ENCODE peak calls at places on chromosomes 3 and 15, in four cellular contexts. H is K562, X is GM12878, J is HepG2. K is an unnamed sample.

GRCh38 chr15:29571728-29572454 is 250.4 kb downstream of the TJP1 start:
- DNase-seq in H (no peak), X (no peak), J (no peak), K (no peak)

GRCh38 chr3:117589454-117589853 is 879.9 kb downstream of the TUSC7 start:
- DNase-seq in H (no peak), X (no peak), J (no peak), K (no peak)

GRCh38 chr3:11363732-11364131 is 91.5 kb downstream of the ATG7 start:
- DNase-seq in H (no peak), X (no peak), J (no peak), K (no peak)

GRCh38 chr3:72683068-72683467 is 165.2 kb downstream of the SHQ1 start:
- DNase-seq in H (no peak), X (peak), J (no peak), K (no peak)

GRCh38 chr15:95295311-95295710 is 1035.2 kb upstream of the NR2F2 start:
- DNase-seq in H (no peak), X (no peak), J (no peak), K (no peak)

GRCh38 chr3:141846050-141846433 is 30.4 kb upstream of the ATP1B3 start:
- DNase-seq in H (no peak), X (no peak), J (no peak), K (no peak)

GRCh38 chr3:111961461-111962269 is 17.2 kb upstream of the ABHD10 start:
- DNase-seq in H (no peak), X (no peak), J (no peak), K (no peak)

GRCh38 chr15:84669726-84670125 is 11.7 kb upstream of the NMB start:
- DNase-seq in H (no peak), X (no peak), J (no peak), K (no peak)

GRCh38 chr3:114408763-114409162 is 114.9 kb downstream of the TIGIT start:
- DNase-seq in H (no peak), X (no peak), J (no peak), K (no peak)

GRCh38 chr15:67900621-67901147 is 60.8 kb upstream of the RNU6-1 start:
- DNase-seq in H (no peak), X (no peak), J (no peak), K (no peak)

GRCh38 chr3:36992806-36993325 is at the start of gene EPM2AIP1:
- DNase-seq in H (no peak), X (no peak), J (no peak), K (no peak)

GRCh38 chr3:156226676-156227420 is 106.5 kb downstream of the KCNAB1 start:
- DNase-seq in H (no peak), X (no peak), J (no peak), K (no peak)

GRCh38 chr15:63487076-63487757 is 17.2 kb upstream of the USP3 start:
- DNase-seq in H (peak), X (no peak), J (peak), K (peak)

GRCh38 chr3:141278196-141279073 is 46.8 kb downstream of the PXYLP1 start:
- DNase-seq in H (no peak), X (no peak), J (no peak), K (no peak)

GRCh38 chr15:80695911-80696651 is 971 bp downstream of the ABHD17C start:
- DNase-seq in H (no peak), X (no peak), J (peak), K (peak)

GRCh38 chr3:14410501-14411165 is 8.2 kb downstream of the SLC6A6 start:
- DNase-seq in H (peak), X (no peak), J (peak), K (no peak)

GRCh38 chr3:57755368-57756021 is 614 bp upstream of the SLMAP start:
- DNase-seq in H (peak), X (no peak), J (peak), K (peak)
- TF ChIP-seq TARDBP in H (no peak), X (no peak), J (no peak), K (no peak)

GRCh38 chr15:76840830-76841460 is 64.2 kb downstream of the SCAPER start:
- DNase-seq in H (no peak), X (no peak), J (peak), K (peak)
- TF ChIP-seq TARDBP in H (no peak), X (no peak), J (no peak), K (no peak)

DNA sequence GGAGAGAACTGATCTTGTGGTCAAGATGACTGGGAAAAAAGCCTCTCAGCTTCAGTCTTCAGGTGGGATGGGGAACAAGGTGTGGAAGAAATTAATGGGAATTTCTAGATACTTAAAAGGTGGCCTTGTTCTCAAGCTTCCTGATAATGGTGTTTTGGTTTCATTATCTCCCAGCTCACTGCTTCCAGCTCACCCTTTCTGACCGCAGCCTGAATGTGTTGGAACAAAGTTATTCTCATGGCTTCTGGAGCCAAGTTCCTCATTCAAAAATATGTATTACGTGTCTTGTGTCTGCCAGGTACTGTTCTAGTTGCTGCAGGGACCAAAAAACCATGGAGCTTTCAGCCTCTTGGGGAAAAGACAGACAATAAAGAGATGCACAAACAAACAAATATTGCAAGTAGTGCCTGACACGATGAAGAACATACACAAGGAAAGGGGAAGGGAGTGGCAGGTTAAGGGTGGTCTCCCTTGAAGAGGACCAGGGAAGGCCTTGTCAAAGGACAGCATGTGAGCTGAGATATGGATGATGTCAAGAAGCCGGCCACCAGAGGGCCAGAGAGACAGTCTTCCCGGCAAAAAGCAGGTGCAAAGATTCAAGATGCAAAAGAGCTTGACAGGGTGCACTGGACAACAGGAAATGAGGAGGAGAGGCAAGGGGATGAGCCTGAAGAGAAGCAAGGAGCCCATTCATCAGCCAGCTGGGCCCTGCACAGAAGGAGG is 35.5 kb downstream of the ARRDC4 start:
- DNase-seq in H (no peak), X (no peak), J (no peak), K (peak)
- TF ChIP-seq TARDBP in H (no peak), X (no peak), J (no peak), K (no peak)

GRCh38 chr15:37101634-37102314 is 1.4 kb upstream of the MEIS2 start:
- DNase-seq in H (peak), X (no peak), J (peak), K (peak)
- TF ChIP-seq TARDBP in H (no peak), X (no peak), J (no peak), K (no peak)

GRCh38 chr15:55224892-55225291 is 28.2 kb upstream of the RSL24D1 start:
- DNase-seq in H (no peak), X (peak), J (no peak), K (no peak)

GRCh38 chr15:55230051-55230670 is 33.4 kb upstream of the RSL24D1 start:
- DNase-seq in H (no peak), X (no peak), J (no peak), K (no peak)

GRCh38 chr15:55221090-55222011 is 24.6 kb upstream of the RSL24D1 start:
- DNase-seq in H (no peak), X (peak), J (peak), K (no peak)

GRCh38 chr15:55222588-55222987 is 25.8 kb upstream of the RSL24D1 start:
- DNase-seq in H (no peak), X (peak), J (no peak), K (no peak)

GRCh38 chr15:55226127-55226526 is 29.4 kb upstream of the RSL24D1 start:
- DNase-seq in H (no peak), X (no peak), J (no peak), K (no peak)
- TF ChIP-seq TARDBP in H (no peak), X (no peak), J (no peak), K (no peak)